ENCODE peak calls at places on chromosome 21, in four cellular contexts. E, V, S and R are unnamed samples.

GRCh38 chr21:46639489-46640386 is 4.3 kb downstream of the PRMT2 start:
- DNase-seq in E (no peak), V (no peak), S (no peak), R (no peak)

GRCh38 chr21:42225571-42226155 is 6.7 kb downstream of the ABCG1 start:
- DNase-seq in E (no peak), V (no peak), S (no peak), R (no peak)

GRCh38 chr21:42304556-42305454 is 10.4 kb downstream of the TFF3 start:
- DNase-seq in E (peak; percentile 19), V (no peak), S (no peak), R (no peak)

GRCh38 chr21:35136586-35137254 is 87.6 kb upstream of the RUNX1 start:
- DNase-seq in E (no peak), V (no peak), S (no peak), R (no peak)

GRCh38 chr21:36350282-36350910 is 30.4 kb downstream of the MORC3 start:
- DNase-seq in E (no peak), V (no peak), S (no peak), R (no peak)

GRCh38 chr21:34987673-34988072 is 61.4 kb downstream of the RUNX1 start:
- DNase-seq in E (no peak), V (no peak), S (no peak), R (no peak)

GRCh38 chr21:17819878-17820232 is 699 bp upstream of the C21orf91 start:
- DNase-seq in E (no peak), V (no peak), S (peak; percentile 67), R (peak; percentile 46)

GRCh38 chr21:14569868-14570267 is 23.8 kb upstream of the SAMSN1 start:
- DNase-seq in E (no peak), V (no peak), S (no peak), R (no peak)

GRCh38 chr21:32138658-32139057 is 140.2 kb downstream of the MIS18A start:
- DNase-seq in E (no peak), V (no peak), S (no peak), R (no peak)

GRCh38 chr21:32140212-32141008 is 138.4 kb downstream of the MIS18A start:
- DNase-seq in E (no peak), V (no peak), S (no peak), R (no peak)

GRCh38 chr21:32147041-32147440 is 131.8 kb downstream of the MIS18A start:
- DNase-seq in E (no peak), V (no peak), S (no peak), R (no peak)

GRCh38 chr21:32141009-32141357 is 137.9 kb downstream of the MIS18A start:
- DNase-seq in E (no peak), V (no peak), S (no peak), R (no peak)

DNA sequence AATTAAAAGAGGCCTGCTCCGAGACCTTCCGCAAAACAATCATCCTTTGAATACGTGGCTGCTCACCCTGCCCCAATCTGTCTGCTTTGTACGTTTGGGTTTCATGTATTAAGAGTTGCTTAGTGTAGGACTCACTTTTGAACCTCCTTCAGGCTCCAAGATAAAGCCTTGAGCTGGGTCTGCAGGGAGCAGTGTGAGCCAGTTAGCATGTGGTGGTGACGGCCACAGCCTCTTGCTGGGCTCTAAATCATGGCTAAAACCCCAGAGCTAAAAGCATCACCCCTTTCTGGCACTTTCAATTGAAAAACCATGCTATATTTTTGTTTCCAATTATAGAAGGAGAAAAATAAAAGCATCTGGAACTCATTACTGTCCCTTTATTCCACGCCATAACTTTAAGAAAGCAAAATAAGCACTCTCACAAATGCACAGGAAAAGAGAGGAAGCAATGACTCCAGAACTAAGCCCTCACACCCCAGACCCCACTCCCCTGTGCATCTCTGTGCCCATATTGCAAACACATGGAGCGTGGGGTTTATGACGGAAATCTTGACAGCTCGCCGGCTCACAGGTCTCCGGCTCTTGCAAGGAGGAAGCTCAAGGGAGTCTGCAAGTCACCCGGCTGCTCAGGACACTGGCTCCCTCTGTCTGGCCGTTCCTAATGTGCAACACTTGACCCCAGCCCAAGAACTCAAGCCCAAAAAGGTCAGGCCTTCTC is 135.5 kb downstream of the MIS18A start:
- DNase-seq in E (no peak), V (no peak), S (no peak), R (no peak)
- TF ChIP-seq CTCF in E (no peak), V (no peak), S (no peak), R (no peak)

DNA sequence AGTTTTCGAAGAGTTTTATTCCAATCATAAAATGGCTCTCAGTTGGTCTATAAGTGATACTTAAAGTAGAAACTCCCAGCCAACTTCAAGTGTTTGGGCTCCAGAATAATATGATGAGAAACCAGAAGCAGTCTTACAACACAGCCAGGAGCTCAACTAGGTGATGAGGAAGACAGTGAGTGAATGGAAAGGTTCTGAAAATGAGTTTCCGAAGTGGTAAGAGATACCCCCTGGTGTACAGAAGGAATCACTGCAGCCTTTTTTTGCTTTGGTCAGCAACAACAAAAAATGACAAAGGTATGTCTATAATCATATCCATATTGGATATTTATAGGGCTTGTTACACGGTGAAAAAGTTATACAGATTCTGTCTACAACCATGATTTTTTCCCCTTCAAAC is 16.5 kb downstream of the KRTAP19-1 start:
- DNase-seq in E (no peak), V (no peak), S (no peak), R (no peak)
- TF ChIP-seq CTCF in E (no peak), V (no peak), S (no peak), R (peak; percentile 17)

GRCh38 chr21:31991356-31992331 is 118.8 kb downstream of the HUNK start:
- DNase-seq in E (no peak), V (no peak), S (no peak), R (no peak)
- TF ChIP-seq CTCF in E (no peak), V (no peak), S (no peak), R (no peak)

GRCh38 chr21:26840912-26841311 is 4.3 kb downstream of the ADAMTS1 start:
- DNase-seq in E (no peak), V (no peak), S (no peak), R (no peak)
- TF ChIP-seq CTCF in E (no peak), V (no peak), S (no peak), R (no peak)

GRCh38 chr21:28746166-28746565 is 246.5 kb downstream of the LTN1 start:
- DNase-seq in E (no peak), V (no peak), S (no peak), R (no peak)

GRCh38 chr21:28738882-28739281 is 253.8 kb downstream of the LTN1 start:
- DNase-seq in E (no peak), V (no peak), S (no peak), R (no peak)

GRCh38 chr21:28745131-28746055 is 247.3 kb downstream of the LTN1 start:
- DNase-seq in E (peak; percentile 75), V (peak; percentile 44), S (peak; percentile 37), R (peak; percentile 57)

GRCh38 chr21:28743723-28744122 is 249.0 kb downstream of the LTN1 start:
- DNase-seq in E (no peak), V (no peak), S (no peak), R (no peak)

GRCh38 chr21:28742527-28742926 is 250.2 kb downstream of the LTN1 start:
- DNase-seq in E (no peak), V (no peak), S (no peak), R (no peak)
- TF ChIP-seq CTCF in E (no peak), V (no peak), S (no peak), R (no peak)

DNA sequence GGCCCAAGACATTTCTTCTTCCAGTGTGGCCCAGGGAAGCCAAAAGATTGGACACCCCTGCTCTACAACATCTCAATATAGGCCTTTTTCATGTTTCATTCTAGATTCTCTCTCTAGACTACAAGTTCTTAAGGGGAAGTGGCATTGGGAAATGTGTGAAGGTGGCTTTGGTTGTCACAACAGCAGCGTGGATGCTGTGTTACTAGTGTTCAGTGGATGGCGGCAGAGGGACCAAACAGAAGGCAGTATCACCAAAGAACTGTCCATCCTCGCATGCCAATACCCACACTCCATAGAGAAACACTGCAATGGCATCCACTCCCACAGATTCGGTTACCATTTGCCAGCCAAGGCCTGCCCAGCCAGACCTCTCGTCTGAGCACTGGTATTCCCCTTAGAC is 24.3 kb upstream of the IFNAR2 start:
- DNase-seq in E (no peak), V (no peak), S (no peak), R (peak; percentile 79)
- TF ChIP-seq CTCF in E (no peak), V (no peak), S (no peak), R (peak; percentile 30)

GRCh38 chr21:44793269-44794030 is 8.2 kb downstream of the UBE2G2 start:
- DNase-seq in E (peak; percentile 58), V (peak; percentile 44), S (peak; percentile 79), R (no peak)
- TF ChIP-seq CTCF in E (peak; percentile 78), V (peak; percentile 87), S (peak; percentile 88), R (peak; percentile 77)

GRCh38 chr21:31078796-31079195 is 40.5 kb upstream of the KRTAP19-8 start:
- DNase-seq in E (no peak), V (no peak), S (no peak), R (no peak)

GRCh38 chr21:31072486-31072885 is 34.2 kb upstream of the KRTAP19-8 start:
- DNase-seq in E (no peak), V (no peak), S (no peak), R (no peak)

GRCh38 chr21:31078216-31078615 is 39.9 kb upstream of the KRTAP19-8 start:
- DNase-seq in E (no peak), V (no peak), S (no peak), R (no peak)

DNA sequence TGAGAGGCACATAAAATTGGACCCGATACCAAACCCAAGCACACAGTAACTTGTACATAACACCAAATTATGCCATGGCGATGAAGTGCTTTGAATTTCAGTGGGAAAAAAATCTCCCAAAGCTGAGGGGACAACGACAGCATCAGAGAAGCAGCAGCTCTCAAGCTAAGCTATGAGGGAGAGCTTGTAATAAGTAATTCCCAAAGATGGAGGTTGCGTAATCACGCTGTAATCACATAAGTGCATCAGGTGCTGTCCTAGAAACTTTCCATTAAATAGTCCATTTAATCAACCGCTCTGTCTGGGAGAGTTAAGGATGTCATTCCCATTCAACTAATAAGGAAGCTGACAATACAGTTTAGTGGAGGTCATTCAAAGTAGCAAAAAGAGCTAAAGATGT is 37.6 kb upstream of the KRTAP19-8 start:
- DNase-seq in E (no peak), V (no peak), S (no peak), R (no peak)
- TF ChIP-seq CTCF in E (no peak), V (no peak), S (no peak), R (no peak)

GRCh38 chr21:41075668-41076463 is 92.1 kb upstream of the BACE2 start:
- DNase-seq in E (no peak), V (no peak), S (no peak), R (no peak)

GRCh38 chr21:41074607-41075184 is 93.3 kb upstream of the BACE2 start:
- DNase-seq in E (no peak), V (no peak), S (no peak), R (no peak)

GRCh38 chr21:41068411-41069304 is 99.3 kb upstream of the BACE2 start:
- DNase-seq in E (peak; percentile 74), V (peak; percentile 45), S (peak; percentile 74), R (peak; percentile 63)

GRCh38 chr21:41069305-41069642 is 98.7 kb upstream of the BACE2 start:
- DNase-seq in E (no peak), V (no peak), S (no peak), R (no peak)

DNA sequence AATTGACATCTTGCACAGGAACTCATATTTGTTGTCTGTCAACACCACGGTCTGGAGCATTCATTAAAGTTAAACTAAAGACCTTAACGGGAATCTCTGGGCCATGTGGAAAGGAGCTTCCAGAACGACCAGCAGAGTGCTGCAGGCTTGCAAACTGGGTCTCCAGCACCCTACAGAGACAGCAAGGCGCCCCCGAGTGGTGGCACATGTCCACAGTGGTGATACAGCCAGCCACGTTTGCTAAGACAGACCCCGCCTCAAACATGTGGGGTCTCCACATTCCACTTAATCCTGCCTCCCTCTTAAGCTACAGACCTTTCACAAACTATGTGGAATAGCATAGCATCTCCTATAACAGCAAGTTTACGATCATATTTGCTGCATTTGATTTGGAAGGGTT is 96.5 kb upstream of the BACE2 start:
- DNase-seq in E (no peak), V (no peak), S (no peak), R (no peak)
- TF ChIP-seq CTCF in E (no peak), V (no peak), S (no peak), R (no peak)